ENCODE peak calls at places on chromosome 20, in nine cellular contexts. Q is naive thymus-derived CD8-positive, alpha-beta T cell; X is left lung; I is NB4; N is Ammon's horn; A is heart right ventricle; H is GM13977; S is G401; V is NCI-H510A treated with DMSO at 0.1 percent for 48 hours. J is an unnamed sample.

GRCh38 chr20:11080010-11080409 is 406.2 kb upstream of the JAG1 start:
- DNase-seq in A (no peak), H (no peak), I (no peak), N (no peak), V (no peak), S (no peak), Q (no peak), X (no peak), J (no peak)

GRCh38 chr20:46811328-46812084 is 83.1 kb upstream of the EYA2 start:
- DNase-seq in V (peak; percentile 78), I (no peak), N (no peak), H (no peak), S (no peak), Q (no peak), X (no peak), A (no peak), J (no peak)

GRCh38 chr20:47013606-47014005 is 119.0 kb downstream of the EYA2 start:
- DNase-seq in H (no peak), I (no peak), V (no peak), A (no peak), Q (no peak), N (no peak), S (no peak), X (no peak), J (no peak)

GRCh38 chr20:19806806-19807691 is 49.0 kb downstream of the RIN2 start:
- DNase-seq in V (peak; percentile 11), I (no peak), N (no peak), H (no peak), A (no peak), S (no peak), Q (no peak), X (no peak), J (no peak)

GRCh38 chr20:24693466-24694156 is 224.2 kb downstream of the SYNDIG1 start:
- DNase-seq in N (peak; percentile 1), H (no peak), X (no peak), A (no peak), V (no peak), Q (no peak), S (no peak), I (no peak), J (no peak)

GRCh38 chr20:45470939-45471338 is 1.4 kb downstream of the WFDC2 start:
- DNase-seq in N (peak; percentile 17), X (no peak), A (no peak), S (peak; percentile 25), V (no peak), Q (no peak), H (no peak), I (peak; percentile 45), J (no peak)

GRCh38 chr20:63977392-63978276 is 1.8 kb downstream of the SAMD10 start:
- DNase-seq in Q (no peak), S (no peak), V (no peak), X (peak; percentile 69), N (no peak), H (no peak), I (peak; percentile 96), A (peak; percentile 14), J (peak; percentile 22)

GRCh38 chr20:36881888-36882287 is 6.0 kb downstream of the TLDC2 start:
- DNase-seq in Q (no peak), V (peak; percentile 56), N (no peak), I (no peak), S (no peak), H (peak; percentile 59), X (peak; percentile 6), A (no peak), J (no peak)

GRCh38 chr20:24149175-24149574 is 160.6 kb upstream of the GGTLC1 start:
- DNase-seq in S (no peak), X (no peak), N (no peak), H (no peak), I (no peak), V (no peak), A (no peak), Q (no peak), J (no peak)

GRCh38 chr20:25339608-25340007 is 51.0 kb downstream of the ABHD12 start:
- DNase-seq in Q (no peak), H (no peak), A (no peak), N (no peak), V (peak; percentile 41), S (no peak), I (no peak), X (no peak), J (no peak)

GRCh38 chr20:46122071-46122470 is 4.0 kb downstream of the CD40 start:
- DNase-seq in N (no peak), H (no peak), A (no peak), I (no peak), Q (no peak), S (no peak), V (no peak), X (no peak), J (no peak)

GRCh38 chr20:42747765-42748411 is 441.8 kb downstream of the PTPRT start:
- DNase-seq in X (no peak), Q (no peak), S (no peak), H (no peak), A (no peak), I (no peak), N (no peak), V (peak; percentile 91), J (no peak)

GRCh38 chr20:15902493-15902892 is 670.8 kb downstream of the KIF16B start:
- DNase-seq in I (peak; percentile 45), V (no peak), N (no peak), Q (no peak), X (peak; percentile 29), A (no peak), H (no peak), S (no peak), J (no peak)